ENCODE peak calls at places on chromosomes 12 and 14, in six cellular contexts. U is NCI-H1105, A is cardiac fibroblast, Q is left ventricle myocardium inferior, X is Caki2, Z is sciatic nerve. L is an unnamed sample.

GRCh38 chr12:62799126-62799736 is 135.7 kb downstream of the PPM1H start:
- DNase-seq in U (peak), A (peak), Q (no peak), X (peak), Z (peak), L (peak)

GRCh38 chr12:113757223-113758002 is 208.7 kb downstream of the RBM19 start:
- DNase-seq in U (peak), A (no peak), Q (no peak), X (no peak), Z (no peak), L (no peak)

GRCh38 chr14:61258985-61259384 is 22.2 kb downstream of the TMEM30B start:
- DNase-seq in U (no peak), A (peak), Q (no peak), X (no peak), Z (no peak), L (no peak)

GRCh38 chr14:58942516-58942915 is 246.0 kb upstream of the DAAM1 start:
- DNase-seq in U (no peak), A (peak), Q (no peak), X (no peak), Z (no peak), L (no peak)

GRCh38 chr12:86256169-86256568 is at the start of gene MGAT4C:
- DNase-seq in U (peak), A (no peak), Q (no peak), X (no peak), Z (no peak), L (no peak)

GRCh38 chr12:5571115-5571514 is 139.2 kb downstream of the NTF3 start:
- DNase-seq in U (no peak), A (no peak), Q (no peak), X (no peak), Z (no peak), L (no peak)

GRCh38 chr12:91396296-91396695 is 213.7 kb upstream of the DCN start:
- DNase-seq in U (no peak), A (no peak), Q (no peak), X (no peak), Z (no peak), L (no peak)

GRCh38 chr12:69055280-69055679 is 122.3 kb upstream of the CPM start:
- DNase-seq in U (no peak), A (peak), Q (no peak), X (no peak), Z (no peak), L (no peak)

GRCh38 chr12:16531623-16532022 is 74.3 kb downstream of the LMO3 start:
- DNase-seq in U (peak), A (no peak), Q (no peak), X (no peak), Z (no peak), L (no peak)

GRCh38 chr14:27090716-27091115 is 492.9 kb upstream of the NOVA1 start:
- DNase-seq in U (no peak), A (no peak), Q (no peak), X (no peak), Z (no peak), L (no peak)

GRCh38 chr14:84804498-84805294 is 725.2 kb upstream of the FLRT2 start:
- DNase-seq in U (no peak), A (no peak), Q (no peak), X (no peak), Z (no peak), L (no peak)

GRCh38 chr12:54439521-54440255 is 20.6 kb upstream of the ITGA5 start:
- DNase-seq in U (no peak), A (peak), Q (no peak), X (peak), Z (no peak), L (no peak)

GRCh38 chr12:49776413-49776812 is 35.1 kb downstream of the TMBIM6 start:
- DNase-seq in U (no peak), A (peak), Q (peak), X (peak), Z (peak), L (peak)

L was measured in uterus.